ENCODE peak calls at places on chromosomes 1 and 21, in four cellular contexts. I is colonic mucosa, E is tibial artery, V is RWPE1. X is an unnamed sample.

GRCh38 chr1:59604191-59604590 is 210.6 kb upstream of the HOOK1 start:
- DNase-seq in V (no peak), E (no peak), I (no peak), X (no peak)

GRCh38 chr1:205454903-205455335 is 926 bp downstream of the BLACAT1 start:
- DNase-seq in E (no peak), I (no peak), V (no peak), X (no peak)

GRCh38 chr1:109890115-109890953 is 20.3 kb upstream of the CSF1 start:
- DNase-seq in E (peak), I (no peak), V (no peak), X (no peak)

GRCh38 chr1:187685338-187685737 is 856.6 kb downstream of the PLA2G4A start:
- DNase-seq in I (no peak), V (peak), E (no peak), X (no peak)

GRCh38 chr1:29542476-29543015 is 306.2 kb downstream of the PTPRU start:
- DNase-seq in V (no peak), E (peak), I (no peak), X (no peak)

GRCh38 chr1:93992190-93992589 is 83.0 kb upstream of the GCLM start:
- DNase-seq in E (no peak), I (no peak), V (no peak), X (no peak)

GRCh38 chr21:28419110-28419509 is 573.6 kb downstream of the LTN1 start:
- DNase-seq in I (no peak), V (no peak), E (no peak), X (no peak)

GRCh38 chr21:32727728-32728454 is at the start of gene SYNJ1:
- DNase-seq in V (peak), E (peak), I (peak), X (peak)

GRCh38 chr1:42523171-42523570 is 60.1 kb downstream of the CCDC30 start:
- DNase-seq in I (no peak), V (no peak), E (no peak), X (no peak)

GRCh38 chr1:11749996-11750395 is 12.0 kb upstream of the C1orf167 start:
- DNase-seq in I (no peak), E (no peak), V (no peak), X (no peak)

GRCh38 chr1:11753555-11754208 is 8.3 kb upstream of the C1orf167 start:
- DNase-seq in E (no peak), V (no peak), I (no peak), X (no peak)

GRCh38 chr1:11749203-11749689 is 12.7 kb upstream of the C1orf167 start:
- DNase-seq in V (peak), E (no peak), I (peak), X (no peak)

GRCh38 chr1:11751087-11751486 is 10.9 kb upstream of the C1orf167 start:
- DNase-seq in I (no peak), E (no peak), V (no peak), X (no peak)

GRCh38 chr1:11752359-11753208 is 9.4 kb upstream of the C1orf167 start:
- DNase-seq in I (no peak), V (no peak), E (no peak), X (no peak)
- H3K27ac ChIP-seq in I (no peak), V (no peak), E (no peak), X (no peak)

GRCh38 chr1:90475623-90476022 is 241.5 kb downstream of the BARHL2 start:
- DNase-seq in E (no peak), V (no peak), I (no peak), X (no peak)

GRCh38 chr1:90474158-90474557 is 242.9 kb downstream of the BARHL2 start:
- DNase-seq in V (no peak), E (no peak), I (no peak), X (no peak)

GRCh38 chr1:90476411-90476810 is 240.7 kb downstream of the BARHL2 start:
- DNase-seq in E (no peak), V (no peak), I (no peak), X (no peak)

GRCh38 chr1:90474731-90475130 is 242.4 kb downstream of the BARHL2 start:
- DNase-seq in V (no peak), I (no peak), E (no peak), X (no peak)

DNA sequence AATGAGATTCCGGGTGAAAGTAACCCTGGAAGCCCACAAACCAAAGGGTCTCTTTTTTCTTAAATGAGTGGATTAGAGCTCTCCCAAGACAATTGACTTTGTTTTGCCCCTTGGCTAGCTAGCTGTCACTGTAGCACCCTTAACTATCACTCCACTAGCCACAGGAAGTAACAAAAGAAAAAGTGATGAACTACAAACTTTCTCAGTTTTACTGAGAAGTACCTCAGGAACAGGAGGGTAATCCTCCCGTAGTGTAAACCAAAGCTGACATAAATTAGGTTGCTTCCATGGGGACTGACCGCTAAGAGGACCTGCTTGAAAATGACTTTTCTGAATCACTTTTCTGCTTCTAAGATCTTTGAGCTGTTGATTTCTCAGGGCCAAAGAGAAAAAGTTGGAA is 240.1 kb downstream of the BARHL2 start:
- DNase-seq in E (no peak), I (no peak), V (no peak), X (no peak)
- H3K27ac ChIP-seq in E (no peak), I (no peak), V (no peak), X (no peak)

GRCh38 chr1:70717656-70718055 is 306.6 kb downstream of the CTH start:
- DNase-seq in I (no peak), E (no peak), V (no peak), X (no peak)
- H3K27ac ChIP-seq in I (no peak), E (no peak), V (no peak), X (peak)

GRCh38 chr1:159197767-159198557 is 6.7 kb upstream of the ACKR1 start:
- DNase-seq in V (peak), E (peak), I (peak), X (peak)
- H3K27ac ChIP-seq in V (no peak), E (no peak), I (no peak), X (no peak)

GRCh38 chr1:233681285-233681684 is 67.4 kb downstream of the KCNK1 start:
- DNase-seq in V (no peak), I (no peak), E (no peak), X (no peak)

GRCh38 chr1:233679598-233679997 is 65.7 kb downstream of the KCNK1 start:
- DNase-seq in V (no peak), E (no peak), I (no peak), X (no peak)

GRCh38 chr1:233680000-233680399 is 66.1 kb downstream of the KCNK1 start:
- DNase-seq in E (no peak), V (no peak), I (no peak), X (no peak)

GRCh38 chr1:233677690-233678354 is 63.9 kb downstream of the KCNK1 start:
- DNase-seq in I (no peak), V (no peak), E (no peak), X (no peak)

DNA sequence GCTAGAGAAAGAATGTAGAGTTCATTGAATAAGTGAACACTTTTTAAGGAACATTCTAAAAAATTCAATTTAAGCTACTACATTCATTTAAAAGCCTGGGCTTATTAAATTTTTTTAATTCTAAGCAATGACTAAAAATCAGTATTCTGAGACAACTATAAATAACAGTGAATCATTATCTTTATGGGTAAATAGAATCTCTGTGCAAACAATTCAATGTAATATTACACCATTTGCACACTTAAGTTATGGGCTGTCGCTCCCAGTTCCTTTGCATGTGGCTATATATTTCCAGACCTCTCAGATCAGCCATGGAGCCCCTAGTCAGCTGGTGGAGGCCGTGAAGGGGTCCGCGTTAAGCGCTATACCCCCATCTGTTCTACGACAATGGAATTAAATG is 65.1 kb downstream of the KCNK1 start:
- DNase-seq in I (no peak), V (no peak), E (no peak), X (no peak)
- H3K27ac ChIP-seq in I (no peak), V (no peak), E (no peak), X (no peak)

GRCh38 chr1:61170328-61171238 is 88.2 kb downstream of the NFIA start:
- DNase-seq in E (no peak), I (no peak), V (peak), X (no peak)
- H3K27ac ChIP-seq in E (peak), I (peak), V (no peak), X (peak)

GRCh38 chr1:148334339-148335130 is 148.6 kb downstream of the PPIAL4G start:
- DNase-seq in E (peak), I (peak), V (peak), X (peak)
- H3K27ac ChIP-seq in E (peak), I (peak), V (peak), X (no peak)

GRCh38 chr21:35020446-35020845 is 28.7 kb downstream of the RUNX1 start:
- DNase-seq in E (no peak), V (no peak), I (no peak), X (no peak)
- H3K27ac ChIP-seq in E (no peak), V (no peak), I (peak), X (no peak)

X was measured in thoracic aorta.